ENCODE peak calls at places on chromosomes 13 and 19, in five cellular contexts. One of them, this sample, is unnamed.

GRCh38 chr13:78742659-78743058 is 83.7 kb upstream of the OBI1 start:
- DNase-seq in H1: no peak
- DNase-seq in HCT116: no peak
- DNase-seq in K562: no peak
- DNase-seq in A549: no peak
- DNase-seq in this sample: no peak

GRCh38 chr13:45257638-45258338 is 56.9 kb upstream of the KCTD4 start:
- DNase-seq in H1: no peak
- DNase-seq in A549: no peak
- DNase-seq in K562: no peak
- DNase-seq in HCT116: no peak
- DNase-seq in this sample: peak

GRCh38 chr13:64591981-64592380 is 2638.2 kb downstream of the PCDH9 start:
- DNase-seq in K562: no peak
- DNase-seq in HCT116: no peak
- DNase-seq in A549: no peak
- DNase-seq in H1: no peak
- DNase-seq in this sample: no peak

GRCh38 chr13:26881154-26881553 is 120.6 kb upstream of the GPR12 start:
- DNase-seq in HCT116: no peak
- DNase-seq in H1: no peak
- DNase-seq in K562: no peak
- DNase-seq in A549: no peak
- DNase-seq in this sample: no peak

GRCh38 chr19:48169585-48169973 is 565 bp downstream of the LIG1 start:
- DNase-seq in H1: peak
- DNase-seq in K562: peak
- DNase-seq in A549: peak
- DNase-seq in HCT116: peak
- DNase-seq in this sample: peak

GRCh38 chr19:35088514-35088913 is 27.1 kb upstream of the FXYD3 start:
- DNase-seq in A549: peak
- DNase-seq in K562: no peak
- DNase-seq in HCT116: no peak
- DNase-seq in H1: no peak
- DNase-seq in this sample: peak

GRCh38 chr13:96053003-96053703 is at the start of gene UGGT2:
- DNase-seq in A549: peak
- DNase-seq in H1: peak
- DNase-seq in K562: peak
- DNase-seq in HCT116: peak
- DNase-seq in this sample: peak

GRCh38 chr13:23744315-23744714 is 144.9 kb downstream of the MIPEP start:
- DNase-seq in H1: no peak
- DNase-seq in A549: no peak
- DNase-seq in HCT116: no peak
- DNase-seq in K562: no peak
- DNase-seq in this sample: no peak

GRCh38 chr13:101556676-101557121 is 104.2 kb downstream of the ITGBL1 start:
- DNase-seq in K562: no peak
- DNase-seq in HCT116: no peak
- DNase-seq in H1: no peak
- DNase-seq in A549: no peak
- DNase-seq in this sample: no peak

GRCh38 chr19:18772620-18773587 is 18.2 kb downstream of the COMP start:
- DNase-seq in H1: no peak
- DNase-seq in K562: no peak
- DNase-seq in A549: no peak
- DNase-seq in HCT116: no peak
- DNase-seq in this sample: no peak

GRCh38 chr19:38469151-38469550 is 35.7 kb downstream of the RYR1 start:
- DNase-seq in HCT116: no peak
- DNase-seq in A549: no peak
- DNase-seq in H1: no peak
- DNase-seq in K562: no peak
- DNase-seq in this sample: no peak

GRCh38 chr13:68713394-68713793 is 1394.2 kb upstream of the ATXN8OS start:
- DNase-seq in A549: no peak
- DNase-seq in H1: no peak
- DNase-seq in HCT116: no peak
- DNase-seq in K562: no peak
- DNase-seq in this sample: no peak

GRCh38 chr13:43102304-43102703 is 78.9 kb downstream of the DNAJC15 start:
- DNase-seq in K562: no peak
- DNase-seq in A549: no peak
- DNase-seq in H1: no peak
- DNase-seq in HCT116: no peak
- DNase-seq in this sample: no peak

GRCh38 chr13:42350141-42350540 is 78.2 kb downstream of the AKAP11 start:
- DNase-seq in H1: no peak
- DNase-seq in K562: no peak
- DNase-seq in A549: no peak
- DNase-seq in HCT116: no peak
- DNase-seq in this sample: no peak

GRCh38 chr13:34756136-34756535 is 185.9 kb upstream of the NBEA start:
- DNase-seq in K562: no peak
- DNase-seq in A549: no peak
- DNase-seq in H1: no peak
- DNase-seq in HCT116: no peak
- DNase-seq in this sample: no peak

GRCh38 chr19:4368128-4368820 is 24.9 kb downstream of the MPND start:
- DNase-seq in A549: no peak
- DNase-seq in HCT116: no peak
- DNase-seq in H1: peak
- DNase-seq in K562: no peak
- DNase-seq in this sample: no peak

GRCh38 chr19:7856679-7857663 is 17.2 kb downstream of the PRR36 start:
- DNase-seq in K562: no peak
- DNase-seq in A549: no peak
- DNase-seq in H1: no peak
- DNase-seq in HCT116: no peak
- DNase-seq in this sample: no peak

GRCh38 chr13:75372517-75372916 is 109.5 kb downstream of the TBC1D4 start:
- DNase-seq in A549: peak
- DNase-seq in H1: no peak
- DNase-seq in HCT116: no peak
- DNase-seq in K562: peak
- DNase-seq in this sample: peak

GRCh38 chr13:63636231-63636993 is 2220.8 kb upstream of the PCDH20 start:
- DNase-seq in A549: peak
- DNase-seq in HCT116: peak
- DNase-seq in H1: no peak
- DNase-seq in K562: no peak
- DNase-seq in this sample: no peak

GRCh38 chr19:35724560-35724959 is 6.8 kb downstream of the KMT2B start:
- DNase-seq in HCT116: no peak
- DNase-seq in A549: no peak
- DNase-seq in H1: no peak
- DNase-seq in K562: no peak
- DNase-seq in this sample: no peak

GRCh38 chr13:22027561-22027960 is 356.7 kb downstream of the FGF9 start:
- DNase-seq in HCT116: no peak
- DNase-seq in A549: no peak
- DNase-seq in K562: no peak
- DNase-seq in H1: no peak
- DNase-seq in this sample: no peak
- TF ChIP-seq MAX in HCT116: no peak
- TF ChIP-seq MAX in A549: no peak
- TF ChIP-seq MAX in K562: no peak
- TF ChIP-seq MAX in H1: no peak
- TF ChIP-seq MAX in this sample: no peak

GRCh38 chr19:6803036-6803404 is 30.5 kb downstream of the VAV1 start:
- DNase-seq in HCT116: no peak
- DNase-seq in H1: no peak
- DNase-seq in A549: no peak
- DNase-seq in K562: no peak
- DNase-seq in this sample: peak
- TF ChIP-seq POLR2A in HCT116: no peak
- TF ChIP-seq POLR2A in H1: no peak
- TF ChIP-seq POLR2A in A549: no peak
- TF ChIP-seq POLR2A in K562: no peak
- TF ChIP-seq POLR2A in this sample: no peak

GRCh38 chr19:13031917-13032623 is 36.8 kb downstream of the NFIX start:
- DNase-seq in H1: no peak
- DNase-seq in K562: no peak
- DNase-seq in A549: no peak
- DNase-seq in HCT116: no peak
- DNase-seq in this sample: no peak
- TF ChIP-seq MAX in H1: no peak
- TF ChIP-seq MAX in K562: no peak
- TF ChIP-seq MAX in A549: no peak
- TF ChIP-seq MAX in HCT116: peak
- TF ChIP-seq MAX in this sample: no peak

GRCh38 chr19:45882652-45883585 is 3.0 kb downstream of the IRF2BP1 start:
- DNase-seq in A549: peak
- DNase-seq in HCT116: peak
- DNase-seq in H1: peak
- DNase-seq in K562: peak
- DNase-seq in this sample: peak
- TF ChIP-seq POLR2A in A549: peak
- TF ChIP-seq POLR2A in HCT116: no peak
- TF ChIP-seq POLR2A in H1: peak
- TF ChIP-seq POLR2A in K562: peak
- TF ChIP-seq POLR2A in this sample: no peak

GRCh38 chr19:40376286-40376862 is 13.6 kb downstream of the HIPK4 start:
- DNase-seq in H1: no peak
- DNase-seq in A549: no peak
- DNase-seq in K562: no peak
- DNase-seq in HCT116: no peak
- DNase-seq in this sample: no peak

GRCh38 chr19:40379446-40380198 is 10.4 kb downstream of the HIPK4 start:
- DNase-seq in HCT116: no peak
- DNase-seq in A549: no peak
- DNase-seq in H1: no peak
- DNase-seq in K562: no peak
- DNase-seq in this sample: no peak

GRCh38 chr19:40377876-40378385 is 12.1 kb downstream of the HIPK4 start:
- DNase-seq in A549: no peak
- DNase-seq in K562: no peak
- DNase-seq in H1: no peak
- DNase-seq in HCT116: no peak
- DNase-seq in this sample: no peak

GRCh38 chr19:40380199-40381037 is 9.6 kb downstream of the HIPK4 start:
- DNase-seq in HCT116: no peak
- DNase-seq in H1: no peak
- DNase-seq in K562: no peak
- DNase-seq in A549: no peak
- DNase-seq in this sample: no peak

GRCh38 chr19:40378509-40378908 is 11.5 kb downstream of the HIPK4 start:
- DNase-seq in H1: no peak
- DNase-seq in HCT116: no peak
- DNase-seq in K562: no peak
- DNase-seq in A549: no peak
- DNase-seq in this sample: no peak
- TF ChIP-seq MAX in H1: no peak
- TF ChIP-seq MAX in HCT116: no peak
- TF ChIP-seq MAX in K562: no peak
- TF ChIP-seq MAX in A549: no peak
- TF ChIP-seq MAX in this sample: no peak

DNA sequence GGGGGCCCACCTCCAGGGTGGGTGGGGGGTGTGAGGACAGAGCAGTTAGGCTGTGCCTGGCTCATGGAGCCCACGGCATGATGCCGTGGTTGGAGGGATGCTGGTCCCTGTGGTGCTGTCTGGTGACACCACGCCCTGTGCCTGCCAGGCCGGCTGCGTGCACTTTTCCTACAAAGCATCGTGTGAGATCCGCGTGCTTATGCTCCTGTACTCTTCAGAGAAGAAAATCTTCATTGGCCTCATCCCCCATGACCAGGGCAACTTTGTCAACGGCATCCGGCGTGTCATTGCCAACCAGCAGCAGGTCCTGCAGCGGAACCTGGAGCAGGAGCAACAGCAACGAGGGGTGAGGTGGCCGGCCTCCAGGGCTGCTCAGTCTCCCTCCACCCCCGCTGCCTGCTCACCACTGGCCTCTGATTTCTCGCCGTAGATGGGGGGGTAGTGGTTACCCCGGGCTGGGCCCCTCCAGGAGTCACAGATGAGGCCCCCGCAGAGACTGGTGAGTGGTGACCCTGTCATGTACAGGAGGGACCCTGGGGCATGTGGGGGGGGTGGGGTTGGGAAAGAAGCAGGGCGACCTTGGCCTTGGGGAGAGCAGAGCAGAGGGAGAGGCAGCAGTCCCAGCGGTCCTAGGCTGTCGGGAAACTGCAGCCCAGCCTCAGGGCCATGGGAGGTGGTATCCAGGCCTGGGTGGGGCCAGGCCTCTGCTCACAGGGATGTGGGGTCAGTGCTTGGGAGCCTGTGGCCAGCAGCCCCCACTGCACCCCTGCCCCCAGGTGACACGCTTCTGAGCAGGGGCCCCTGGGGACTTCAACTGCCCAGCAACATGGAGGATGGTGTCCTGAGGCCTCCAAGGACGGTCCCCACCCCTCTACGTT is 7.3 kb downstream of the PNKP start:
- DNase-seq in HCT116: no peak
- DNase-seq in A549: no peak
- DNase-seq in H1: no peak
- DNase-seq in K562: no peak
- DNase-seq in this sample: no peak
- TF ChIP-seq POLR2A in HCT116: no peak
- TF ChIP-seq POLR2A in A549: no peak
- TF ChIP-seq POLR2A in H1: no peak
- TF ChIP-seq POLR2A in K562: peak
- TF ChIP-seq POLR2A in this sample: no peak

DNA sequence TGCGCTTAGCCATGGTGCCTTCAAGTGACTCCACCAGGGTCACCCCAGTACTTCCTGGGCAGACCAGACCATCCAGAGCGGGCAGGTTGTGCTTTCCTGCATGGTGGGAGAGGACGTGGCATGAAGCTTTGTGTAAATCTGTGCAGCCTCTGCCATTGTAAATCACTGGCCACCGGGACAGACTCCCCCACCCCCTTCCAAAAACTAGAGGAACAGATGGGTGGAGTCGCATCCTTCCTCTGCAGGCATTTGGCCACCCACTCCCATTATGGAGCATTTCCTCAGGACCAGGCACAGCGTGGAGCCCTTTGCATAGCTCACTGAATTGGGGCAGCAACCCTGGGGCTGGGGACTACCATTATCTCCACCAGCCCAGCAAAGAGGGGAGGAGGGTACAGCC is 8.2 kb downstream of the BCKDHA start:
- DNase-seq in H1: no peak
- DNase-seq in K562: no peak
- DNase-seq in HCT116: no peak
- DNase-seq in A549: no peak
- DNase-seq in this sample: no peak
- TF ChIP-seq MAX in H1: no peak
- TF ChIP-seq MAX in K562: no peak
- TF ChIP-seq MAX in HCT116: no peak
- TF ChIP-seq MAX in A549: no peak
- TF ChIP-seq MAX in this sample: no peak

This sample was measured in NB4.